ENCODE peak calls at places on chromosomes 12 and 14, in five cellular contexts. K is GM23338; F is stimulated activated CD4-positive, alpha-beta T cell treated with anti-CD3 and anti-CD28 coated beads, Interleukin-2, amount 100 ng/mL, for 48 hours; G is right cardiac atrium; I is T47D. E is an unnamed sample.
A peak's percentile ranks its signal among the peaks of the same experiment; 100 is the strongest.

GRCh38 chr14:99239661-99240092 is 32.3 kb downstream of the BCL11B start:
- DNase-seq in K (no peak), F (no peak), G (no peak), I (no peak), E (no peak)

GRCh38 chr14:88247228-88247627 is 75.8 kb downstream of the KCNK10 start:
- DNase-seq in K (no peak), F (no peak), G (no peak), I (no peak), E (no peak)

GRCh38 chr12:79058342-79058741 is 193.8 kb downstream of the SYT1 start:
- DNase-seq in K (no peak), F (no peak), G (no peak), I (peak; percentile 79), E (no peak)

GRCh38 chr14:90023176-90023896 is 38.5 kb upstream of the KCNK13 start:
- DNase-seq in K (no peak), F (no peak), G (no peak), I (no peak), E (no peak)

GRCh38 chr12:57837779-57838562 is 8.6 kb downstream of the CTDSP2 start:
- DNase-seq in K (peak; percentile 79), F (no peak), G (no peak), I (no peak), E (no peak)

GRCh38 chr14:24630087-24630871 is 3.7 kb downstream of the GZMB start:
- DNase-seq in K (no peak), F (no peak), G (no peak), I (no peak), E (no peak)

GRCh38 chr14:99672506-99673327 is 11.4 kb upstream of the CYP46A1 start:
- DNase-seq in K (peak; percentile 44), F (no peak), G (peak; percentile 58), I (peak; percentile 46), E (no peak)

GRCh38 chr12:56190695-56191155 is 1.4 kb upstream of the SMARCC2 start:
- DNase-seq in K (peak; percentile 48), F (no peak), G (no peak), I (no peak), E (no peak)

GRCh38 chr14:24726480-24726879 is 92.5 kb upstream of the GZMB start:
- DNase-seq in K (no peak), F (no peak), G (no peak), I (no peak), E (no peak)

GRCh38 chr14:33052899-33053400 is 114.3 kb downstream of the NPAS3 start:
- DNase-seq in K (no peak), F (no peak), G (no peak), I (no peak), E (no peak)

GRCh38 chr12:68790081-68790951 is 17.7 kb upstream of the MDM2 start:
- DNase-seq in K (no peak), F (no peak), G (no peak), I (no peak), E (no peak)

GRCh38 chr12:52175411-52176350 is 16.1 kb downstream of the KRT80 start:
- DNase-seq in K (no peak), F (no peak), G (peak; percentile 28), I (peak; percentile 86), E (no peak)

GRCh38 chr14:55780156-55780946 is 200.3 kb downstream of the KTN1 start:
- DNase-seq in K (no peak), F (no peak), G (peak; percentile 67), I (peak; percentile 29), E (no peak)

GRCh38 chr14:72172075-72172474 is 239.8 kb downstream of the RGS6 start:
- DNase-seq in K (no peak), F (no peak), G (no peak), I (no peak), E (no peak)

GRCh38 chr12:42039146-42039545 is 105.5 kb downstream of the GXYLT1 start:
- DNase-seq in K (peak; percentile 27), F (no peak), G (no peak), I (no peak), E (no peak)

GRCh38 chr14:86815341-86815740 is 1177.6 kb downstream of the GALC start:
- DNase-seq in K (no peak), F (no peak), G (no peak), I (no peak), E (no peak)

GRCh38 chr12:122979908-122980191 is 631 bp upstream of the ARL6IP4 start:
- DNase-seq in K (no peak), F (no peak), G (no peak), I (no peak), E (no peak)

GRCh38 chr14:74826574-74826973 is 49.4 kb downstream of the PROX2 start:
- DNase-seq in K (peak; percentile 16), F (no peak), G (no peak), I (no peak), E (no peak)

GRCh38 chr14:56189306-56189705 is 71.1 kb downstream of the PELI2 start:
- DNase-seq in K (no peak), F (no peak), G (no peak), I (no peak), E (peak; percentile 55)

GRCh38 chr14:64974563-64974962 is 2.4 kb upstream of the RAB15 start:
- DNase-seq in K (peak; percentile 80), F (no peak), G (no peak), I (no peak), E (no peak)

GRCh38 chr14:65179918-65180724 is 77.8 kb upstream of the MAX start:
- DNase-seq in K (no peak), F (peak; percentile 30), G (peak; percentile 59), I (peak; percentile 22), E (peak; percentile 65)

GRCh38 chr12:116882742-116883141 is 1.5 kb upstream of the HRK start:
- DNase-seq in K (peak; percentile 71), F (no peak), G (no peak), I (peak; percentile 58), E (no peak)

GRCh38 chr14:81062816-81063215 is 107.4 kb downstream of the TSHR start:
- DNase-seq in K (peak; percentile 76), F (no peak), G (no peak), I (peak; percentile 65), E (no peak)

GRCh38 chr12:126936181-126936851 is 1330.7 kb upstream of the TMEM132C start:
- DNase-seq in K (no peak), F (no peak), G (peak; percentile 76), I (peak; percentile 67), E (no peak)

GRCh38 chr12:40224439-40225291 is at the start of gene LRRK2:
- DNase-seq in K (peak; percentile 55), F (peak; percentile 6), G (peak; percentile 95), I (peak; percentile 79), E (no peak)

GRCh38 chr12:124577986-124578385 is 10.6 kb upstream of the NCOR2 start:
- DNase-seq in K (no peak), F (no peak), G (no peak), I (no peak), E (no peak)

GRCh38 chr14:104754213-104754851 is 1.4 kb downstream of the SIVA1 start:
- DNase-seq in K (no peak), F (no peak), G (peak; percentile 13), I (no peak), E (no peak)

GRCh38 chr12:53053223-53054111 is 3.6 kb downstream of the TNS2 start:
- DNase-seq in K (peak; percentile 94), F (peak; percentile 39), G (peak; percentile 84), I (peak; percentile 96), E (no peak)

GRCh38 chr12:117390866-117391265 is 29.4 kb upstream of the NOS1 start:
- DNase-seq in K (no peak), F (no peak), G (no peak), I (no peak), E (no peak)

GRCh38 chr14:68970096-68970612 is 8.9 kb downstream of the ACTN1 start:
- DNase-seq in K (peak; percentile 73), F (no peak), G (no peak), I (no peak), E (no peak)

GRCh38 chr14:103550451-103551337 is 11.8 kb downstream of the BAG5 start:
- DNase-seq in K (no peak), F (no peak), G (peak; percentile 82), I (no peak), E (no peak)